ENCODE peak calls at places on chromosome 2, in eight cellular contexts. R is A549, K is HL-60, J is GM23338, O is Panc1, C is HCT116, X is K562, T is HepG2. B is an unnamed sample.
A peak's percentile ranks its signal among the peaks of the same experiment; 100 is the strongest.

GRCh38 chr2:203797363-203798111 is 70.0 kb upstream of the CTLA4 start:
- DNase-seq in J (no peak), K (no peak), O (no peak), C (no peak), R (no peak), X (no peak), T (no peak), B (no peak)

GRCh38 chr2:149164296-149164695 is 125.8 kb downstream of the LYPD6B start:
- DNase-seq in C (no peak), O (no peak), J (no peak), T (no peak), R (no peak), X (no peak), K (no peak), B (no peak)

GRCh38 chr2:130769343-130769907 is 14.1 kb downstream of the AMER3 start:
- DNase-seq in K (no peak), X (no peak), O (no peak), R (no peak), T (no peak), J (no peak), C (no peak), B (no peak)

GRCh38 chr2:147108553-147108952 is 736.3 kb upstream of the ACVR2A start:
- DNase-seq in T (no peak), O (no peak), X (no peak), J (no peak), C (no peak), R (no peak), K (no peak), B (no peak)

GRCh38 chr2:161128885-161129284 is 31.3 kb upstream of the TANK start:
- DNase-seq in T (no peak), X (no peak), O (no peak), C (no peak), K (no peak), R (no peak), J (no peak), B (no peak)

GRCh38 chr2:107428781-107429180 is 397.9 kb upstream of the RGPD4 start:
- DNase-seq in C (no peak), X (no peak), O (no peak), J (no peak), R (no peak), T (no peak), K (no peak), B (no peak)

GRCh38 chr2:239322414-239323086 is 78.3 kb downstream of the HDAC4 start:
- DNase-seq in J (no peak), T (no peak), R (no peak), O (no peak), C (no peak), X (peak; percentile 18), K (no peak), B (peak; percentile 8)

GRCh38 chr2:119809329-119810038 is 49.8 kb downstream of the PTPN4 start:
- DNase-seq in K (no peak), R (peak; percentile 21), J (no peak), O (no peak), X (no peak), T (no peak), C (no peak), B (no peak)

GRCh38 chr2:69494126-69494525 is 56.9 kb upstream of the NFU1 start:
- DNase-seq in C (no peak), O (no peak), J (no peak), T (no peak), X (no peak), K (no peak), R (no peak), B (peak; percentile 24)

GRCh38 chr2:101265893-101266499 is 13.3 kb downstream of the CNOT11 start:
- DNase-seq in R (no peak), O (no peak), C (no peak), K (no peak), T (no peak), J (peak; percentile 31), X (no peak), B (no peak)

GRCh38 chr2:41197781-41198180 is 745.9 kb upstream of the SLC8A1 start:
- DNase-seq in X (no peak), J (peak; percentile 17), O (no peak), R (no peak), K (no peak), T (no peak), C (no peak), B (no peak)

GRCh38 chr2:222576390-222577081 is 79.4 kb downstream of the FARSB start:
- DNase-seq in C (no peak), T (no peak), K (no peak), O (no peak), X (no peak), J (no peak), R (no peak), B (no peak)

GRCh38 chr2:39838589-39838988 is 59.5 kb upstream of the THUMPD2 start:
- DNase-seq in C (no peak), T (no peak), R (no peak), J (no peak), X (peak; percentile 20), K (no peak), O (no peak), B (no peak)

DNA sequence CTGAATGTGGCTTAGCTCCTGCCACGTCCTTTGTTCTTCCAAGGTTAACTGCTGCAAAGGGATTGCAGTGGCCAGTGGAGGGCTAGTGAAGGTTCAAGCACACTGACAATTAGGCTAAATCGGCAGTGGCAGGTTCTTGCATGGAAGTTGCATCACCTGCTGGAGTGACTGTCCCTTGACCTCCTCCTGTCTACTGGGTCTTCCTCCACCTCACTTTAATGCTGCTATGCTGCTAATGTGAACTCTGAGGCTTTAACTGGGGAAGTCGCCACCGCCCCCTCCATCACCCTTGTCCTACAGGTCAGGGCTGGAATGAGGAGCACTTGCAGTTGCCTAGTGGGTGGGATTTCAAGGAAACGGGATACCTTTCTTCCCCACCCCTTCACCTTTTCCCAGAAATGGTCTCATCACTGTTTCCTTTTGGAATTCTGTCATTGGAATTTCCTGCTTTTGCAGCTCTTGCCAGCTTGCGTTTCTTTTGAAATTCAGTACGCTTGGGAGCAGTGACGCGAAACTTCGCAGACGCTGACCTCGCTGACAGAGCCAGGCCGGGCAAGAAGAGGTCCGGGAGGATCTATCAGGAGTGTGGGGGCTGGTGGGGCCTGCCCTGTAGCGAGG is 150.3 kb downstream of the SH3RF3 start:
- DNase-seq in J (peak; percentile 47), R (no peak), O (no peak), C (no peak), K (no peak), T (no peak), X (no peak), B (no peak)
- TF ChIP-seq REST in J (no peak), R (no peak), O (no peak), C (no peak), K (no peak), T (no peak), X (no peak), B (no peak)

GRCh38 chr2:233643128-233643527 is 6.9 kb downstream of the UGT1A10 start:
- DNase-seq in J (peak; percentile 71), R (peak; percentile 64), O (no peak), C (peak; percentile 27), K (no peak), X (no peak), T (peak; percentile 36), B (no peak)
- TF ChIP-seq REST in J (no peak), R (no peak), O (no peak), C (no peak), K (no peak), X (no peak), T (no peak), B (no peak)

DNA sequence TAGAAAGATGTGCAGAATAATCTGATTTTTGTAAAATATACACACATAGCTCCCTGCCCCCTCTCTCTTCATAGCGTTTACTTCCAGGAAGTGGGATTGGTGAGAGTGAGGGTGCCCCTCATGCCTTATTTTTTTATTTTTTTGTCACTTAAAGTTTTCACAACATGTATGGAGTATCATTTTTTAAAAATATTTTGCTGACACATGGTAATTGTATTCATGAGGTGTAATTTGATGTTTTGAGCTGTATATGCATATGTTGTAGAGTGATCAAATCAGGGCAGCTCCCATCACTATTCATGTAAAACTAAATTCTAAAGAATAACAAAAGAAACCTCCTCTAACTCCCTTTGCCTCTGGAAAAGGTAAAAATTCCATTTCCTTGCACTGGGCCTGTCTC is 74.7 kb downstream of the VSNL1 start:
- DNase-seq in O (no peak), X (no peak), J (no peak), C (no peak), R (no peak), K (no peak), T (no peak), B (no peak)
- TF ChIP-seq REST in O (no peak), X (no peak), J (no peak), C (no peak), R (no peak), K (no peak), T (no peak), B (no peak)

GRCh38 chr2:18525236-18525635 is 35.2 kb downstream of the RDH14 start:
- DNase-seq in J (no peak), R (no peak), X (no peak), K (no peak), T (no peak), O (no peak), C (no peak), B (no peak)
- TF ChIP-seq REST in J (no peak), R (no peak), X (no peak), K (no peak), T (no peak), O (no peak), C (no peak), B (no peak)

DNA sequence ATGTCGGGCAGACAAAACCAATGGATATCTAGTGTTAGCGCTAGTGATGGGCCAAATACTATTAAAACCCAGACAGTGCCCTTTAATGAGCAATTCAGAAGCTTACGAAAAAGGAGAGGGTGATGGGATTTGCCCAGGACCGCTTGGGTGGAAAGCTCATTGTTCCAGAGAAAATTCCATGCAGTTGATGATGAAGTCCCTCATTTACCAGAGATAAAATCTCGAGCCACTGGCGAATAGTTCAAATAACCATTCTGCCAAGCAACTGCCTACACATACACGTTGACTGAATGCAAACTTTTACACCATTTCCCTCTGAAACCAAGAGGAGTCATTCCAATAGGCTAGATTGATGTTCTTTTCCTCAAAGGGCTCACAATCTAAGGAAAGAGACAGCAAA is 73.6 kb upstream of the ARL4C start:
- DNase-seq in O (no peak), X (no peak), K (no peak), C (no peak), R (no peak), J (no peak), T (no peak), B (no peak)
- TF ChIP-seq REST in O (no peak), X (no peak), K (no peak), C (no peak), R (no peak), J (no peak), T (no peak), B (no peak)

DNA sequence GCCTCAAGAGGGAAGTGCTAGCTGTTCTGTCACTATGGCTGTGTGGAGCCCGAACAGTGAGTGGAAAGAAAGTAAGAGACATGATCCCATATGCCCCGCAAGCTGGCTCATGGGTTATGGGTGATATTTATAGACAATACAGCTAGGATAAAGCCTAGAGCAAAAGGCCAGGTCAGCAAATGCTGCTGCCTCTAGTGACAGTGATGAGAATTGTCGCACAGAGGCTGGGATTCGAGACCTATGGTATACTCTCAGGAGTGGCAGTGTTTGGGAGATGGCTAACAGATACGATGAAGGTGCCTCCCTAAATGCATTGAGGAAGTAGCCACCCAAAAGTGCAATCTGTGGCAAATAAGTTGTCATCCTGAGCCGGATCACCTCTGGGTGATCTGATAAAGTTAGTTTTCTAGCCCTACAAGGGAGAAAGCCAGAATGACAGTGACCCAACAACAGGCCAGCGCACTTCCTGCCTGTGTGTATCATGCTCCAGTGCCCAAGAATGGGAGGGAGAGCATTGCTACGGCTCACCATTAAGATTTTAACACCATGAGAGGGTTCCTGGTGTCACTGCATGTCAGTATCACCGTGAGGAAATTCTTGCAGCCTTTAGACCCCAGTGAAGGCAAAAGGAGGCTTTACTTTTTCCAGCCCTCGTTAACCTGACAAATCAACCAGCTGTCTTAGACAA is 92.3 kb upstream of the TGFA start:
- DNase-seq in K (peak; percentile 5), R (peak; percentile 32), C (no peak), T (peak; percentile 17), X (no peak), J (peak; percentile 65), O (no peak), B (peak; percentile 34)
- TF ChIP-seq REST in K (no peak), R (no peak), C (no peak), T (no peak), X (no peak), J (no peak), O (no peak), B (no peak)